ENCODE peak calls at places on chromosomes 1 and 21, in five cellular contexts. T is thyroid gland; N is NCI-H1048; M is effector memory CD8-positive, alpha-beta T cell; V is fibroblast of mammary gland. F is an unnamed sample.

GRCh38 chr21:43969115-43969444 is 43.0 kb upstream of the TRAPPC10 start:
- DNase-seq in T (no peak), N (no peak), M (no peak), V (no peak), F (no peak)

GRCh38 chr1:207868769-207869721 is 41.9 kb downstream of the CD34 start:
- DNase-seq in T (peak; percentile 79), N (peak; percentile 65), M (peak; percentile 60), V (peak; percentile 61), F (peak; percentile 27)

GRCh38 chr1:230231739-230232075 is 164.7 kb downstream of the GALNT2 start:
- DNase-seq in T (peak; percentile 92), N (no peak), M (no peak), V (peak; percentile 88), F (no peak)

GRCh38 chr1:214439352-214440119 is 111.9 kb downstream of the PTPN14 start:
- DNase-seq in T (no peak), N (peak; percentile 49), M (no peak), V (peak; percentile 95), F (peak; percentile 78)

GRCh38 chr1:160522622-160523345 is at the start of gene SLAMF6:
- DNase-seq in T (no peak), N (no peak), M (peak; percentile 29), V (no peak), F (no peak)

GRCh38 chr1:5585256-5585655 is 407.0 kb downstream of the NPHP4 start:
- DNase-seq in T (no peak), N (no peak), M (no peak), V (no peak), F (no peak)

GRCh38 chr1:114081145-114082046 is 72.3 kb downstream of the SYT6 start:
- DNase-seq in T (no peak), N (no peak), M (no peak), V (no peak), F (no peak)

GRCh38 chr21:17746920-17747319 is 72.2 kb downstream of the C21orf91 start:
- DNase-seq in T (no peak), N (no peak), M (no peak), V (no peak), F (no peak)

GRCh38 chr1:224375059-224375458 is 18.4 kb downstream of the CNIH4 start:
- DNase-seq in T (no peak), N (no peak), M (no peak), V (no peak), F (no peak)

GRCh38 chr1:179143332-179143731 is 61.5 kb downstream of the TOR3A start:
- DNase-seq in T (no peak), N (no peak), M (no peak), V (peak; percentile 97), F (no peak)